ENCODE peak calls at places on chromosome 3, in ten cellular contexts. J is hypothalamus; E is kidney tubule cell; Y is hepatic stellate cell; R is hepatocyte; D is HT-29; Z is NCI-H1436; H is MV-4-11; Q is stimulated activated CD4-positive, alpha-beta T cell treated with anti-CD3 and anti-CD28 coated beads, TNF-alpha, amount 100 ng/mL, for 4 hours; N is sciatic nerve. V is an unnamed sample.

GRCh38 chr3:107206141-107206540 is 171.1 kb upstream of the CCDC54 start:
- DNase-seq in J (no peak), E (peak), Y (no peak), R (peak), D (peak), Z (peak), H (peak), Q (no peak), N (no peak), V (no peak)

GRCh38 chr3:191627064-191627463 is 166.1 kb downstream of the PYDC2 start:
- DNase-seq in J (no peak), E (no peak), Y (no peak), R (no peak), D (no peak), Z (no peak), H (no peak), Q (no peak), N (no peak), V (peak)

GRCh38 chr3:11558002-11558401 is 85.7 kb downstream of the VGLL4 start:
- DNase-seq in J (no peak), E (peak), Y (peak), R (no peak), D (no peak), Z (no peak), H (no peak), Q (no peak), N (peak), V (no peak)

GRCh38 chr3:143135150-143135549 is 15.6 kb downstream of the CHST2 start:
- DNase-seq in J (no peak), E (peak), Y (peak), R (peak), D (peak), Z (no peak), H (peak), Q (no peak), N (no peak), V (no peak)

GRCh38 chr3:171472552-171472951 is 12.3 kb upstream of the TNIK start:
- DNase-seq in J (no peak), E (no peak), Y (no peak), R (no peak), D (no peak), Z (no peak), H (no peak), Q (no peak), N (no peak), V (no peak)

GRCh38 chr3:39158138-39158715 is 4.8 kb upstream of the CSRNP1 start:
- DNase-seq in J (no peak), E (no peak), Y (no peak), R (no peak), D (no peak), Z (no peak), H (no peak), Q (no peak), N (no peak), V (no peak)

GRCh38 chr3:151971194-151971771 is 97.8 kb downstream of the SUCNR1 start:
- DNase-seq in J (no peak), E (no peak), Y (no peak), R (no peak), D (peak), Z (no peak), H (no peak), Q (no peak), N (no peak), V (no peak)

GRCh38 chr3:54858386-54858785 is 69.5 kb downstream of the LRTM1 start:
- DNase-seq in J (no peak), E (no peak), Y (no peak), R (no peak), D (no peak), Z (no peak), H (no peak), Q (no peak), N (no peak), V (no peak)

GRCh38 chr3:146345900-146346299 is 95.0 kb upstream of the PLSCR4 start:
- DNase-seq in J (no peak), E (no peak), Y (no peak), R (no peak), D (no peak), Z (no peak), H (no peak), Q (no peak), N (no peak), V (no peak)

GRCh38 chr3:156285626-156286025 is 165.2 kb downstream of the KCNAB1 start:
- DNase-seq in J (no peak), E (no peak), Y (no peak), R (no peak), D (no peak), Z (no peak), H (no peak), Q (no peak), N (no peak), V (no peak)

GRCh38 chr3:23723153-23723552 is 82.6 kb upstream of the UBE2E1 start:
- DNase-seq in J (no peak), E (no peak), Y (no peak), R (no peak), D (no peak), Z (no peak), H (no peak), Q (no peak), N (no peak), V (no peak)

GRCh38 chr3:122825460-122825859 is 30.6 kb downstream of the SLC49A4 start:
- DNase-seq in J (no peak), E (no peak), Y (no peak), R (no peak), D (no peak), Z (no peak), H (peak), Q (no peak), N (no peak), V (no peak)

GRCh38 chr3:158379517-158379916 is 191.5 kb upstream of the MLF1 start:
- DNase-seq in J (no peak), E (no peak), Y (no peak), R (no peak), D (no peak), Z (no peak), H (peak), Q (no peak), N (no peak), V (no peak)

GRCh38 chr3:34107669-34108068 is 309.2 kb downstream of the PDCD6IP start:
- DNase-seq in J (no peak), E (no peak), Y (no peak), R (no peak), D (no peak), Z (no peak), H (peak), Q (no peak), N (no peak), V (no peak)

GRCh38 chr3:13113346-13114335 is 40.4 kb upstream of the IQSEC1 start:
- DNase-seq in J (no peak), E (no peak), Y (no peak), R (no peak), D (no peak), Z (no peak), H (no peak), Q (no peak), N (peak), V (no peak)

GRCh38 chr3:133295199-133295901 is 104.5 kb upstream of the BFSP2 start:
- DNase-seq in J (no peak), E (peak), Y (no peak), R (no peak), D (no peak), Z (peak), H (no peak), Q (no peak), N (no peak), V (no peak)

GRCh38 chr3:141085331-141086047 is 34.3 kb downstream of the SPSB4 start:
- DNase-seq in J (no peak), E (no peak), Y (no peak), R (no peak), D (no peak), Z (no peak), H (no peak), Q (no peak), N (no peak), V (no peak)

GRCh38 chr3:177197041-177197933 is at the start of gene TBL1XR1:
- DNase-seq in J (peak), E (peak), Y (peak), R (peak), D (peak), Z (peak), H (peak), Q (peak), N (peak), V (peak)

GRCh38 chr3:194739498-194740284 is 54.0 kb downstream of the FAM43A start:
- DNase-seq in J (no peak), E (peak), Y (no peak), R (no peak), D (no peak), Z (no peak), H (no peak), Q (no peak), N (no peak), V (no peak)

GRCh38 chr3:182814419-182815160 is 21.3 kb downstream of the ATP11B start:
- DNase-seq in J (no peak), E (peak), Y (no peak), R (no peak), D (no peak), Z (no peak), H (no peak), Q (no peak), N (no peak), V (no peak)

GRCh38 chr3:52244061-52244628 is 1.4 kb upstream of the PPM1M start:
- DNase-seq in J (no peak), E (peak), Y (no peak), R (peak), D (no peak), Z (no peak), H (peak), Q (no peak), N (peak), V (no peak)

GRCh38 chr3:141239551-141240281 is 8.1 kb downstream of the PXYLP1 start:
- DNase-seq in J (no peak), E (no peak), Y (no peak), R (no peak), D (no peak), Z (peak), H (no peak), Q (no peak), N (no peak), V (no peak)

GRCh38 chr3:15629860-15630597 is 28.5 kb downstream of the BTD start:
- DNase-seq in J (peak), E (peak), Y (peak), R (peak), D (peak), Z (no peak), H (peak), Q (peak), N (peak), V (no peak)

GRCh38 chr3:49867871-49868321 is 1.8 kb downstream of the CAMKV start:
- DNase-seq in J (no peak), E (peak), Y (peak), R (peak), D (no peak), Z (no peak), H (peak), Q (no peak), N (no peak), V (no peak)

GRCh38 chr3:187773963-187774789 is 28.9 kb upstream of the BCL6 start:
- DNase-seq in J (no peak), E (peak), Y (no peak), R (no peak), D (no peak), Z (no peak), H (peak), Q (no peak), N (no peak), V (no peak)

GRCh38 chr3:53216723-53217122 is 39.1 kb downstream of the TKT start:
- DNase-seq in J (no peak), E (no peak), Y (no peak), R (no peak), D (no peak), Z (no peak), H (peak), Q (no peak), N (no peak), V (no peak)

GRCh38 chr3:142239421-142239820 is 14.0 kb upstream of the GK5 start:
- DNase-seq in J (no peak), E (no peak), Y (no peak), R (no peak), D (no peak), Z (no peak), H (no peak), Q (no peak), N (no peak), V (no peak)

GRCh38 chr3:86990171-86990733 is 697 bp downstream of the VGLL3 start:
- DNase-seq in J (no peak), E (peak), Y (peak), R (peak), D (peak), Z (no peak), H (no peak), Q (no peak), N (peak), V (no peak)

GRCh38 chr3:132803889-132804288 is 81.7 kb upstream of the NPHP3 start:
- DNase-seq in J (no peak), E (no peak), Y (no peak), R (peak), D (peak), Z (peak), H (no peak), Q (no peak), N (no peak), V (no peak)

GRCh38 chr3:98699132-98699531 is 64.0 kb upstream of the ST3GAL6 start:
- DNase-seq in J (no peak), E (peak), Y (no peak), R (no peak), D (no peak), Z (no peak), H (no peak), Q (no peak), N (no peak), V (no peak)

GRCh38 chr3:111594205-111594604 is 941 bp downstream of the ZBED2 start:
- DNase-seq in J (no peak), E (peak), Y (peak), R (no peak), D (no peak), Z (no peak), H (no peak), Q (no peak), N (no peak), V (no peak)

GRCh38 chr3:111676177-111677021 is 81.3 kb upstream of the ZBED2 start:
- DNase-seq in J (no peak), E (peak), Y (no peak), R (peak), D (peak), Z (no peak), H (no peak), Q (no peak), N (no peak), V (no peak)

GRCh38 chr3:11610044-11610671 is 33.6 kb downstream of the VGLL4 start:
- DNase-seq in J (no peak), E (no peak), Y (no peak), R (peak), D (no peak), Z (no peak), H (no peak), Q (no peak), N (peak), V (no peak)

GRCh38 chr3:13881536-13882410 is 1.9 kb upstream of the WNT7A start:
- DNase-seq in J (no peak), E (no peak), Y (no peak), R (no peak), D (no peak), Z (no peak), H (no peak), Q (no peak), N (peak), V (no peak)

GRCh38 chr3:32596926-32597369 is 26.3 kb upstream of the DYNC1LI1 start:
- DNase-seq in J (no peak), E (no peak), Y (no peak), R (peak), D (no peak), Z (no peak), H (no peak), Q (no peak), N (no peak), V (no peak)

GRCh38 chr3:15051531-15051930 is 13.6 kb downstream of the MRPS25 start:
- DNase-seq in J (no peak), E (peak), Y (peak), R (peak), D (peak), Z (no peak), H (peak), Q (no peak), N (no peak), V (no peak)

GRCh38 chr3:160678447-160678846 is 1.5 kb downstream of the ARL14 start:
- DNase-seq in J (no peak), E (no peak), Y (no peak), R (peak), D (peak), Z (no peak), H (no peak), Q (no peak), N (no peak), V (no peak)

GRCh38 chr3:39413691-39414420 is 7.3 kb downstream of the RPSA start:
- DNase-seq in J (no peak), E (no peak), Y (no peak), R (no peak), D (peak), Z (no peak), H (peak), Q (no peak), N (no peak), V (no peak)

V was measured in NCI-H187 treated with DMSO at 0.1 percent for 48 hours.